ENCODE peak calls at places on chromosomes 2 and 18, in seven cellular contexts. L is activated CD8-positive, alpha-beta memory T cell treated with anti-CD3 and anti-CD28 coated beads, Interleukin-2, amount 50 U/mL, for 48 hours; M is activated naive CD4-positive, alpha-beta T cell; X is nephron progenitor cell; F is effector memory CD8-positive, alpha-beta T cell; T is lung microvascular endothelial cell; Y is stimulated activated CD4-positive, alpha-beta T cell treated with anti-CD3 and anti-CD28 coated beads, Interleukin-15, amount 100 ng/mL, for 1 hour. R is an unnamed sample.

GRCh38 chr18:23231340-23232021 is 96.2 kb downstream of the CABLES1 start:
- DNase-seq in X (no peak), T (peak; percentile 33), M (peak; percentile 14), Y (peak; percentile 19), F (peak; percentile 72), L (peak; percentile 70), R (no peak)

GRCh38 chr18:57698571-57699276 is 77.1 kb upstream of the NARS1 start:
- DNase-seq in T (no peak), L (no peak), Y (no peak), X (no peak), M (no peak), F (no peak), R (no peak)

GRCh38 chr2:226971029-226971584 is 135.3 kb downstream of the RHBDD1 start:
- DNase-seq in X (no peak), T (no peak), F (no peak), L (no peak), M (no peak), Y (no peak), R (no peak)

GRCh38 chr2:192197387-192197786 is 2.7 kb upstream of the TMEFF2 start:
- DNase-seq in L (no peak), X (no peak), T (no peak), M (no peak), Y (no peak), F (no peak), R (no peak)

GRCh38 chr2:20599861-20600461 is 50.9 kb downstream of the HS1BP3 start:
- DNase-seq in T (no peak), M (no peak), F (no peak), Y (no peak), L (no peak), X (peak; percentile 35), R (peak; percentile 37)

GRCh38 chr2:198232281-198232680 is 427.9 kb downstream of the PLCL1 start:
- DNase-seq in M (no peak), T (no peak), F (no peak), L (no peak), Y (no peak), X (no peak), R (no peak)

GRCh38 chr2:176729706-176730569 is 460.7 kb downstream of the MTX2 start:
- DNase-seq in Y (no peak), L (no peak), M (no peak), X (no peak), T (peak; percentile 99), F (no peak), R (no peak)

GRCh38 chr2:63047193-63047533 is 3.5 kb upstream of the OTX1 start:
- DNase-seq in M (no peak), T (no peak), X (no peak), F (no peak), L (peak; percentile 54), Y (no peak), R (no peak)

GRCh38 chr2:208279236-208279635 is 13.2 kb downstream of the PIKFYVE start:
- DNase-seq in T (no peak), F (no peak), X (no peak), M (no peak), L (no peak), Y (no peak), R (no peak)

GRCh38 chr2:86764661-86765307 is 25.9 kb downstream of the CD8A start:
- DNase-seq in T (peak; percentile 53), F (peak; percentile 56), X (peak; percentile 31), M (no peak), Y (no peak), L (no peak), R (no peak)

GRCh38 chr2:69011611-69012157 is 1.3 kb upstream of the ANTXR1 start:
- DNase-seq in X (peak; percentile 8), M (no peak), L (no peak), F (no peak), T (no peak), Y (no peak), R (peak; percentile 33)

GRCh38 chr18:25180974-25181373 is 171.0 kb downstream of the ZNF521 start:
- DNase-seq in F (no peak), T (peak; percentile 32), X (peak; percentile 10), Y (no peak), M (no peak), L (no peak), R (no peak)

GRCh38 chr2:236646871-236647270 is 77.2 kb downstream of the ACKR3 start:
- DNase-seq in L (peak; percentile 13), T (no peak), X (no peak), M (no peak), F (no peak), Y (no peak), R (no peak)

GRCh38 chr2:201264472-201265173 is 4.3 kb downstream of the CASP8 start:
- DNase-seq in F (no peak), Y (no peak), L (no peak), M (no peak), X (no peak), T (no peak), R (no peak)

GRCh38 chr2:184743096-184743495 is 144.8 kb downstream of the ZNF804A start:
- DNase-seq in X (no peak), L (no peak), M (no peak), T (no peak), F (no peak), Y (no peak), R (no peak)

GRCh38 chr2:68420254-68420910 is 46.7 kb downstream of the FBXO48 start:
- DNase-seq in T (no peak), M (no peak), X (no peak), L (no peak), Y (no peak), F (no peak), R (no peak)

GRCh38 chr2:191691898-191692297 is 14.0 kb downstream of the NABP1 start:
- DNase-seq in X (no peak), Y (no peak), T (no peak), L (no peak), M (no peak), F (no peak), R (no peak)

GRCh38 chr18:26657618-26658581 is 109.5 kb upstream of the KCTD1 start:
- DNase-seq in X (no peak), M (no peak), T (no peak), Y (no peak), L (no peak), F (no peak), R (no peak)

GRCh38 chr18:74856967-74857366 is 259.3 kb downstream of the ZNF407 start:
- DNase-seq in L (no peak), X (no peak), M (no peak), T (no peak), Y (no peak), F (no peak), R (no peak)

GRCh38 chr2:71607490-71607889 is 154.1 kb downstream of the DYSF start:
- DNase-seq in X (no peak), T (no peak), M (no peak), L (peak; percentile 36), F (no peak), Y (no peak), R (peak; percentile 7)

GRCh38 chr2:101985793-101986164 is 6.0 kb upstream of the IL1R2 start:
- DNase-seq in F (no peak), T (no peak), Y (no peak), X (no peak), L (no peak), M (no peak), R (no peak)

GRCh38 chr2:30225131-30225762 is 6.1 kb upstream of the LBH start:
- DNase-seq in M (peak; percentile 12), L (peak; percentile 60), T (no peak), Y (no peak), F (peak; percentile 27), X (peak; percentile 39), R (no peak)

GRCh38 chr2:110219496-110220192 is 7.3 kb upstream of the MTLN start:
- DNase-seq in L (no peak), M (no peak), X (no peak), T (no peak), F (no peak), Y (no peak), R (no peak)

GRCh38 chr2:215503381-215503780 is 67.5 kb upstream of the FN1 start:
- DNase-seq in X (no peak), T (no peak), Y (no peak), F (no peak), M (no peak), L (no peak), R (no peak)

GRCh38 chr18:46556590-46557206 is 100.3 kb downstream of the LOXHD1 start:
- DNase-seq in M (no peak), F (no peak), T (no peak), L (no peak), Y (no peak), X (no peak), R (no peak)

GRCh38 chr2:17879137-17879912 is 858 bp downstream of the KCNS3 start:
- DNase-seq in X (peak; percentile 74), M (no peak), F (no peak), L (peak; percentile 53), T (no peak), Y (no peak), R (peak; percentile 80)

GRCh38 chr18:21342372-21342771 is 100.3 kb downstream of the GREB1L start:
- DNase-seq in F (no peak), T (no peak), L (no peak), M (no peak), X (no peak), Y (no peak), R (no peak)

GRCh38 chr2:62287895-62288589 is 92.1 kb downstream of the B3GNT2 start:
- DNase-seq in T (peak; percentile 63), L (peak; percentile 76), M (no peak), X (no peak), Y (no peak), F (peak; percentile 72), R (no peak)

GRCh38 chr2:6828299-6828584 is 37.5 kb downstream of the CMPK2 start:
- DNase-seq in L (no peak), Y (no peak), T (peak; percentile 54), F (no peak), X (no peak), M (no peak), R (no peak)

GRCh38 chr2:55029098-55029497 is 21.2 kb downstream of the RTN4 start:
- DNase-seq in M (no peak), L (no peak), X (no peak), T (no peak), Y (no peak), F (no peak), R (no peak)

GRCh38 chr2:113169002-113169530 is 4.7 kb upstream of the PSD4 start:
- DNase-seq in F (peak; percentile 31), Y (no peak), T (no peak), M (no peak), L (peak; percentile 52), X (no peak), R (no peak)

GRCh38 chr2:43349944-43350343 is 123.5 kb upstream of the ZFP36L2 start:
- DNase-seq in M (no peak), T (no peak), X (no peak), Y (no peak), L (no peak), F (no peak), R (no peak)

GRCh38 chr2:105782123-105782522 is 37.4 kb downstream of the NCK2 start:
- DNase-seq in T (no peak), L (no peak), M (no peak), Y (no peak), X (no peak), F (no peak), R (no peak)

GRCh38 chr2:182504903-182505302 is 78.1 kb upstream of the PDE1A start:
- DNase-seq in M (no peak), L (no peak), Y (no peak), X (no peak), T (no peak), F (no peak), R (no peak)

GRCh38 chr2:117108741-117109267 is 705.7 kb upstream of the DDX18 start:
- DNase-seq in F (no peak), M (no peak), Y (no peak), T (no peak), L (no peak), X (no peak), R (no peak)